ENCODE peak calls at places on chromosome 19, in seven cellular contexts. I, L, O, W, H, N and A are unnamed samples.

GRCh38 chr19:10535613-10536012 is 8.1 kb upstream of the ATG4D start:
- DNase-seq in I (no peak), L (no peak), O (no peak), W (no peak), H (no peak), N (no peak), A (no peak)

GRCh38 chr19:49441210-49441959 is at the start of gene SLC17A7:
- DNase-seq in I (peak; percentile 43), L (peak; percentile 77), O (peak; percentile 51), W (no peak), H (peak; percentile 33), N (peak; percentile 69), A (no peak)

GRCh38 chr19:4379383-4380253 is 20.7 kb downstream of the SH3GL1 start:
- DNase-seq in I (no peak), L (no peak), O (no peak), W (no peak), H (no peak), N (no peak), A (no peak)

GRCh38 chr19:48258350-48258749 is 2.6 kb upstream of the CARD8 start:
- DNase-seq in I (no peak), L (no peak), O (no peak), W (no peak), H (no peak), N (no peak), A (no peak)

GRCh38 chr19:17555929-17556813 is 722 bp downstream of the COLGALT1 start:
- DNase-seq in I (peak; percentile 45), L (peak; percentile 40), O (peak; percentile 75), W (no peak), H (peak; percentile 36), N (peak; percentile 87), A (peak; percentile 52)

GRCh38 chr19:19526581-19527370 is 1.9 kb upstream of the YJEFN3 start:
- DNase-seq in I (no peak), L (no peak), O (no peak), W (no peak), H (no peak), N (no peak), A (peak; percentile 22)

GRCh38 chr19:46728693-46729339 is 11.9 kb upstream of the PRKD2 start:
- DNase-seq in I (peak; percentile 89), L (peak; percentile 84), O (peak; percentile 78), W (no peak), H (no peak), N (peak; percentile 82), A (peak; percentile 43)

GRCh38 chr19:18507021-18507726 is 14.7 kb downstream of the ELL start:
- DNase-seq in I (no peak), L (no peak), O (peak; percentile 62), W (no peak), H (peak; percentile 57), N (no peak), A (no peak)

GRCh38 chr19:30001794-30002193 is 59.8 kb downstream of the URI1 start:
- DNase-seq in I (peak; percentile 10), L (no peak), O (no peak), W (no peak), H (no peak), N (no peak), A (no peak)

GRCh38 chr19:29535984-29536508 is 10.3 kb downstream of the VSTM2B start:
- DNase-seq in I (no peak), L (no peak), O (no peak), W (no peak), H (no peak), N (no peak), A (no peak)

GRCh38 chr19:55027472-55028337 is 10.4 kb downstream of the GP6 start:
- DNase-seq in I (no peak), L (no peak), O (no peak), W (no peak), H (no peak), N (no peak), A (no peak)

GRCh38 chr19:43534811-43535761 is 2.1 kb downstream of the ZNF575 start:
- DNase-seq in I (peak; percentile 79), L (peak; percentile 73), O (peak; percentile 60), W (no peak), H (peak; percentile 32), N (peak; percentile 80), A (peak; percentile 56)

GRCh38 chr19:5889288-5889971 is 14.2 kb downstream of the NDUFA11 start:
- DNase-seq in I (no peak), L (no peak), O (no peak), W (no peak), H (no peak), N (no peak), A (no peak)

GRCh38 chr19:2453431-2454025 is 3.2 kb downstream of the LMNB2 start:
- DNase-seq in I (no peak), L (no peak), O (no peak), W (no peak), H (no peak), N (peak; percentile 40), A (no peak)

GRCh38 chr19:35153701-35154534 is 617 bp upstream of the FXYD5 start:
- DNase-seq in I (peak; percentile 75), L (peak; percentile 76), O (peak; percentile 37), W (no peak), H (no peak), N (peak; percentile 68), A (no peak)

GRCh38 chr19:55717251-55717650 is 21.0 kb downstream of the NLRP9 start:
- DNase-seq in I (no peak), L (no peak), O (no peak), W (no peak), H (no peak), N (no peak), A (no peak)

GRCh38 chr19:32336259-32337111 is 8.9 kb upstream of the ZNF507 start:
- DNase-seq in I (no peak), L (no peak), O (no peak), W (no peak), H (no peak), N (no peak), A (no peak)

GRCh38 chr19:42316223-42317211 is 3.4 kb downstream of the TMEM145 start:
- DNase-seq in I (no peak), L (no peak), O (no peak), W (no peak), H (no peak), N (peak; percentile 66), A (no peak)

GRCh38 chr19:48556163-48556562 is 4.2 kb downstream of the SULT2B1 start:
- DNase-seq in I (no peak), L (no peak), O (no peak), W (no peak), H (no peak), N (no peak), A (no peak)

GRCh38 chr19:13839938-13840750 is 36.8 kb upstream of the NANOS3 start:
- DNase-seq in I (no peak), L (no peak), O (peak; percentile 60), W (peak; percentile 60), H (no peak), N (peak; percentile 90), A (no peak)